ENCODE peak calls at places on chromosome 5, in seven cellular contexts. F is SK-N-SH, H is HCT116, T is HepG2, V is H1, K is GM12878, X is K562. G is an unnamed sample.

GRCh38 chr5:1110930-1111726 is 735 bp downstream of the SLC12A7 start:
- DNase-seq in H (no peak), X (peak; percentile 73), T (no peak), F (peak; percentile 66), V (no peak), K (no peak), G (no peak)

GRCh38 chr5:11687498-11687897 is 216.7 kb downstream of the CTNND2 start:
- DNase-seq in T (no peak), K (no peak), V (no peak), H (no peak), X (no peak), F (no peak), G (no peak)

GRCh38 chr5:79284852-79285251 is 48.9 kb downstream of the JMY start:
- DNase-seq in X (no peak), H (no peak), V (no peak), K (no peak), T (no peak), F (no peak), G (no peak)

GRCh38 chr5:1256776-1257175 is 31.6 kb downstream of the SLC6A18 start:
- DNase-seq in F (no peak), K (no peak), X (no peak), T (no peak), V (no peak), H (no peak), G (no peak)

GRCh38 chr5:170638454-170639220 is 134.8 kb downstream of the KCNIP1 start:
- DNase-seq in H (peak; percentile 35), V (peak; percentile 99), K (no peak), F (peak; percentile 87), T (peak; percentile 15), X (peak; percentile 85), G (peak; percentile 30)

GRCh38 chr5:10563132-10563939 is 534 bp upstream of the ANKRD33B start:
- DNase-seq in K (no peak), X (no peak), T (no peak), V (peak; percentile 84), F (peak; percentile 78), H (no peak), G (no peak)

GRCh38 chr5:58871648-58872242 is 288.9 kb downstream of the RAB3C start:
- DNase-seq in F (peak; percentile 26), K (no peak), T (peak; percentile 24), V (no peak), H (peak; percentile 28), X (peak; percentile 19), G (no peak)

GRCh38 chr5:50751064-50751657 is 84.7 kb downstream of the PARP8 start:
- DNase-seq in X (peak; percentile 31), H (peak; percentile 32), F (peak; percentile 48), T (peak; percentile 30), V (no peak), K (peak; percentile 27), G (peak; percentile 35)

GRCh38 chr5:144144956-144145751 is 25.3 kb downstream of the YIPF5 start:
- DNase-seq in X (no peak), F (no peak), V (no peak), T (no peak), H (no peak), K (no peak), G (no peak)

GRCh38 chr5:116301110-116301509 is 216.3 kb downstream of the COMMD10 start:
- DNase-seq in K (no peak), V (no peak), T (no peak), H (no peak), F (no peak), X (no peak), G (no peak)

GRCh38 chr5:134554319-134555222 is 29.1 kb downstream of the JADE2 start:
- DNase-seq in V (no peak), H (no peak), K (peak; percentile 82), F (peak; percentile 83), T (no peak), X (no peak), G (no peak)

GRCh38 chr5:6713274-6714181 is at the start of gene TENT4A:
- DNase-seq in X (peak; percentile 98), F (peak; percentile 99), T (no peak), H (no peak), K (no peak), V (peak; percentile 55), G (no peak)

GRCh38 chr5:91155238-91155637 is 227.9 kb downstream of the ARRDC3 start:
- DNase-seq in K (no peak), V (no peak), X (no peak), T (no peak), H (no peak), F (no peak), G (no peak)

GRCh38 chr5:59826996-59827395 is 66.5 kb downstream of the PDE4D start:
- DNase-seq in T (no peak), V (no peak), K (no peak), H (no peak), X (no peak), F (no peak), G (no peak)

GRCh38 chr5:141250576-141250975 is 5.4 kb downstream of the PCDHB15 start:
- DNase-seq in K (no peak), H (no peak), F (no peak), T (no peak), X (no peak), V (no peak), G (no peak)

GRCh38 chr5:112772095-112772494 is 34.4 kb downstream of the APC start:
- DNase-seq in K (no peak), V (no peak), T (no peak), H (no peak), X (no peak), F (no peak), G (no peak)

GRCh38 chr5:72624641-72625236 is 117.5 kb upstream of the ZNF366 start:
- DNase-seq in V (no peak), T (no peak), K (no peak), H (no peak), X (no peak), F (no peak), G (no peak)

GRCh38 chr5:76544268-76544926 is 78.8 kb downstream of the F2RL2 start:
- DNase-seq in T (peak; percentile 70), H (peak; percentile 31), V (no peak), K (peak; percentile 25), X (peak; percentile 26), F (peak; percentile 69), G (peak; percentile 8)

GRCh38 chr5:160181965-160182622 is 47.2 kb upstream of the FABP6 start:
- DNase-seq in V (no peak), K (no peak), X (no peak), F (no peak), H (no peak), T (no peak), G (no peak)

GRCh38 chr5:40754381-40755092 is 1.2 kb downstream of the TTC33 start:
- DNase-seq in K (no peak), H (no peak), T (no peak), X (no peak), V (no peak), F (no peak), G (no peak)

GRCh38 chr5:158590936-158591863 is 508.5 kb downstream of the EBF1 start:
- DNase-seq in T (no peak), F (peak; percentile 64), H (no peak), V (peak; percentile 50), K (no peak), X (no peak), G (no peak)
- TF ChIP-seq SIN3A in T (no peak), F (no peak), H (no peak), V (no peak), K (no peak), X (no peak), G (no peak)

GRCh38 chr5:177472460-177473441 is 683 bp downstream of the DBN1 start:
- DNase-seq in F (peak; percentile 92), H (no peak), T (peak; percentile 25), V (no peak), K (no peak), X (peak; percentile 88), G (no peak)
- TF ChIP-seq SIN3A in F (no peak), H (no peak), T (no peak), V (no peak), K (no peak), X (peak; percentile 42), G (peak; percentile 37)

GRCh38 chr5:132837868-132838267 is 7.4 kb upstream of the SHROOM1 start:
- DNase-seq in V (no peak), X (no peak), H (no peak), F (no peak), K (no peak), T (peak; percentile 86), G (no peak)

GRCh38 chr5:132838516-132839282 is 8.3 kb upstream of the SHROOM1 start:
- DNase-seq in F (no peak), X (no peak), T (no peak), V (no peak), K (no peak), H (no peak), G (no peak)

GRCh38 chr5:132840896-132841818 is 10.7 kb upstream of the SHROOM1 start:
- DNase-seq in K (no peak), H (no peak), V (no peak), X (no peak), F (no peak), T (no peak), G (no peak)

GRCh38 chr5:132840313-132840712 is 9.9 kb upstream of the SHROOM1 start:
- DNase-seq in K (no peak), F (no peak), H (no peak), T (no peak), X (no peak), V (no peak), G (no peak)

DNA sequence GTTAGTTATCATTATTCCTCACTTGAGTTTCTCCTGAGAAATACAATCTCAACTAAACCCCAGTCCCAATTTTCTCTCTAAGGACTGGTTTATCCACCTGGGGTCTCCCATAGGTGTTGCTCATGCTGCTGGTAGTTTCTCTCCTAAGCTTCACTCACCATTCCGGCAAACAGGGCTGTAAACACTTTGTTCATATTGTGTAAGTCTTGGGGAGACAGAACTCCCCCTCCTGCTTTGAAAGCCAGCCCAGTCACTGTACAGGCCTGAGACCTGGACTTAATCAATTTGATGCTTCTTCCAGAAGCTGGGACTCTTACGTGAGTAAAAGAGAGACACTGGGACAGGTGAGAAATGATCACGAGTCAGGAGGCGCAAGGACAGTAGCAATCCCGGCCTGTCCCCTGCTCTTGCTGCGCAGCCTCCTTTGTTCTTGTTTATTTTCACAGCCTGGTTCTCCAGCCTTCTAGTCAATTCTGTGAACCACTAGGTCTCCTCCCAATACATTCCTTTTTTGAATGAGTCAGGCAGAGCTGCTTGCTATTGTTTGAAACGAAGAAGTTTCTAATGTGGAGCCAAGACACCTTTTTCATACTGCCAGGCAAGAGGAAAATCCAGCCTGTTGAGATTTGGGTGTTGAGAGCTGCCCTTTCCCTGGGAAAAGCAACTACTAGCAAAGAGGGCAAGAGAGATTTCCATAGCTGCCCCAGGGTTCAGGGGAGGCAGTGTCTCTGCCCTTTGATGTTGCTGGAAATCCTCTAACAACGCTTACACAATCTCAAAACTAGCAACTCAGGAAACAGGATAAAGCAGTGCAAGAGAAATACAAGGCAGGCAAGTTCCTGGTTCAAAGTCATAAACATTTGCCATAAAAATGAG is 9.2 kb upstream of the SHROOM1 start:
- DNase-seq in K (no peak), H (no peak), T (peak; percentile 89), F (no peak), X (no peak), V (no peak), G (no peak)
- TF ChIP-seq SIN3A in K (no peak), H (no peak), T (no peak), F (no peak), X (no peak), V (no peak), G (no peak)

DNA sequence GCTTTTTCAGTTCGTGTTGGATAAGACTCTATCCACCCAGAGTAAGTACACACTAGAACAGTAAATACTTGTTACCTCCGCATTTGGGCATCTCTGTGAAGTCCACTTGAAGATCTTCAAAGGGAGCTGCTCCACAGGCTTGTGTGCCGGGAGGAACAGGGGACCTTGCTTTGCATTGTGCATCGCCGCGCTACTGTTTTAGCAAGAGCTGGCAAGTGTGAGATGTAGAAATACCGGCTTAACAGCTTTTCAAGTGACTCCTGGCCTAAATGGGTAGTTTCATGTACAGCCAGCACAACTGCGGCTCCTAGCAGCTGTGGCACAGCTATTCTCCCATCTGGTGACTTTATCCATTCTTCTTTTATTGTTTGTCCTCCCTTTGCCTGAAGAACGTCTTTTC is 8.4 kb upstream of the ZNF354C start:
- DNase-seq in K (no peak), X (no peak), T (no peak), F (no peak), H (no peak), V (no peak), G (no peak)
- TF ChIP-seq SIN3A in K (no peak), X (no peak), T (no peak), F (no peak), H (no peak), V (no peak), G (no peak)